ENCODE peak calls at places on chromosomes 3 and 15, in seven cellular contexts. C is IMR-90; S is fibroblast of pulmonary artery; A is AG09309; M is T follicular helper cell; P is activated naive CD4-positive, alpha-beta T cell; O is SK-MEL-5. W is an unnamed sample.

GRCh38 chr3:10816019-10816862 is at the start of gene SLC6A11:
- DNase-seq in M (no peak), S (no peak), A (no peak), C (no peak), O (no peak), P (no peak), W (no peak)

GRCh38 chr3:188707396-188708288 is 464.1 kb upstream of the TPRG1 start:
- DNase-seq in S (peak; percentile 64), C (peak; percentile 25), P (no peak), O (no peak), A (no peak), M (no peak), W (no peak)

GRCh38 chr3:195812366-195812765 is 637 bp upstream of the MUC4 start:
- DNase-seq in A (no peak), M (no peak), O (no peak), C (no peak), S (no peak), P (no peak), W (no peak)

GRCh38 chr3:118803096-118803476 is 231.6 kb downstream of the IGSF11 start:
- DNase-seq in M (no peak), A (no peak), P (no peak), C (no peak), S (no peak), O (no peak), W (no peak)

GRCh38 chr3:25055981-25056380 is 372.1 kb upstream of the RARB start:
- DNase-seq in M (no peak), P (no peak), A (no peak), C (no peak), S (no peak), O (no peak), W (no peak)

GRCh38 chr3:30260747-30261146 is 345.7 kb upstream of the TGFBR2 start:
- DNase-seq in P (no peak), S (no peak), A (no peak), O (no peak), C (peak; percentile 40), M (no peak), W (no peak)

GRCh38 chr3:135576786-135577185 is 388.7 kb upstream of the PPP2R3A start:
- DNase-seq in C (no peak), P (no peak), M (no peak), O (no peak), S (no peak), A (no peak), W (no peak)

GRCh38 chr3:194556086-194557056 is 69.6 kb upstream of the ATP13A3 start:
- DNase-seq in S (peak; percentile 39), M (no peak), A (no peak), C (peak; percentile 50), O (peak; percentile 40), P (no peak), W (no peak)

GRCh38 chr3:146709969-146710368 is 104.8 kb upstream of the PLSCR5 start:
- DNase-seq in P (no peak), S (peak; percentile 5), O (no peak), M (no peak), A (no peak), C (no peak), W (no peak)

GRCh38 chr15:45439521-45439931 is 61.2 kb upstream of the GATM start:
- DNase-seq in S (no peak), P (no peak), A (no peak), O (no peak), M (no peak), C (no peak), W (no peak)

GRCh38 chr15:80059786-80060489 is 462 bp downstream of the ZFAND6 start:
- DNase-seq in C (peak; percentile 16), M (peak; percentile 37), O (peak; percentile 50), S (peak; percentile 22), A (no peak), P (peak; percentile 84), W (no peak)

GRCh38 chr15:98850991-98851776 is 156.4 kb downstream of the PGPEP1L start:
- DNase-seq in C (peak; percentile 70), M (peak; percentile 54), P (peak; percentile 55), O (peak; percentile 89), S (peak; percentile 80), A (no peak), W (peak; percentile 73)

GRCh38 chr3:170751894-170752283 is 118.1 kb downstream of the RPL22L1 start:
- DNase-seq in M (no peak), P (no peak), S (no peak), A (no peak), O (no peak), C (peak; percentile 48), W (no peak)

GRCh38 chr3:47096955-47097354 is 67.0 kb downstream of the SETD2 start:
- DNase-seq in M (no peak), P (no peak), O (no peak), S (peak; percentile 50), C (peak; percentile 77), A (no peak), W (peak; percentile 65)

GRCh38 chr3:183353421-183353820 is 75.0 kb downstream of the MCF2L2 start:
- DNase-seq in C (no peak), O (no peak), M (no peak), A (no peak), P (no peak), S (no peak), W (no peak)

GRCh38 chr3:146503459-146504202 is 34.3 kb upstream of the PLSCR2 start:
- DNase-seq in P (no peak), M (no peak), C (peak; percentile 95), O (no peak), A (peak; percentile 63), S (peak; percentile 90), W (peak; percentile 97)

GRCh38 chr15:46489276-46489675 is 854.4 kb downstream of the SQOR start:
- DNase-seq in O (no peak), C (no peak), P (no peak), S (no peak), A (no peak), M (no peak), W (no peak)

GRCh38 chr15:58048261-58048660 is 17.2 kb downstream of the ALDH1A2 start:
- DNase-seq in P (no peak), O (no peak), A (no peak), S (no peak), C (no peak), M (no peak), W (no peak)

GRCh38 chr3:67362686-67363085 is 291.7 kb downstream of the SUCLG2 start:
- DNase-seq in A (no peak), M (no peak), O (no peak), C (peak; percentile 21), S (peak; percentile 25), P (no peak), W (no peak)